ENCODE peak calls at places on chromosomes 13 and 19, in five cellular contexts. One of them, this sample, is unnamed.

GRCh38 chr19:45179063-45179847 is 671 bp downstream of the BLOC1S3 start:
- DNase-seq in HepG2: no peak
- DNase-seq in HEK293T: peak
- DNase-seq in H1: no peak
- DNase-seq in NT2/D1: no peak
- DNase-seq in this sample: no peak

GRCh38 chr13:113949546-113949945 is 24.3 kb downstream of the C13orf46 start:
- DNase-seq in HEK293T: no peak
- DNase-seq in H1: no peak
- DNase-seq in NT2/D1: no peak
- DNase-seq in HepG2: no peak
- DNase-seq in this sample: no peak

GRCh38 chr19:54329476-54330165 is 9.3 kb downstream of the LILRA4 start:
- DNase-seq in HepG2: no peak
- DNase-seq in HEK293T: no peak
- DNase-seq in H1: no peak
- DNase-seq in NT2/D1: no peak
- DNase-seq in this sample: no peak

GRCh38 chr13:99949657-99950413 is 21.7 kb downstream of the ZIC5 start:
- DNase-seq in NT2/D1: no peak
- DNase-seq in H1: no peak
- DNase-seq in HEK293T: peak
- DNase-seq in HepG2: no peak
- DNase-seq in this sample: no peak

GRCh38 chr19:33080761-33081681 is at the start of gene GPATCH1:
- DNase-seq in HEK293T: peak
- DNase-seq in HepG2: peak
- DNase-seq in NT2/D1: peak
- DNase-seq in H1: peak
- DNase-seq in this sample: peak

GRCh38 chr13:50224534-50224933 is 209.3 kb downstream of the KCNRG start:
- DNase-seq in HEK293T: no peak
- DNase-seq in HepG2: no peak
- DNase-seq in H1: no peak
- DNase-seq in NT2/D1: no peak
- DNase-seq in this sample: no peak

GRCh38 chr13:46124967-46125933 is 20.4 kb upstream of the CPB2 start:
- DNase-seq in NT2/D1: no peak
- DNase-seq in HEK293T: no peak
- DNase-seq in HepG2: no peak
- DNase-seq in H1: no peak
- DNase-seq in this sample: no peak

GRCh38 chr13:44136693-44137268 is 236.8 kb upstream of the SERP2 start:
- DNase-seq in NT2/D1: no peak
- DNase-seq in HEK293T: no peak
- DNase-seq in HepG2: no peak
- DNase-seq in H1: no peak
- DNase-seq in this sample: no peak

GRCh38 chr19:19115954-19116353 is 22.3 kb downstream of the TMEM161A start:
- DNase-seq in HepG2: peak
- DNase-seq in NT2/D1: no peak
- DNase-seq in HEK293T: peak
- DNase-seq in H1: peak
- DNase-seq in this sample: no peak

GRCh38 chr13:42720116-42720857 is 61.1 kb upstream of the FAM216B start:
- DNase-seq in HepG2: peak
- DNase-seq in NT2/D1: no peak
- DNase-seq in HEK293T: peak
- DNase-seq in H1: no peak
- DNase-seq in this sample: peak

GRCh38 chr13:97275775-97276501 is 53.8 kb downstream of the MBNL2 start:
- DNase-seq in H1: no peak
- DNase-seq in NT2/D1: no peak
- DNase-seq in HEK293T: no peak
- DNase-seq in HepG2: no peak
- DNase-seq in this sample: no peak

GRCh38 chr13:87333599-87333998 is 337.6 kb upstream of the SLITRK5 start:
- DNase-seq in HEK293T: no peak
- DNase-seq in H1: no peak
- DNase-seq in NT2/D1: no peak
- DNase-seq in HepG2: no peak
- DNase-seq in this sample: no peak

GRCh38 chr19:7706188-7706530 is 4.2 kb upstream of the FCER2 start:
- DNase-seq in HepG2: no peak
- DNase-seq in NT2/D1: no peak
- DNase-seq in HEK293T: no peak
- DNase-seq in H1: no peak
- DNase-seq in this sample: no peak

GRCh38 chr19:21202865-21203494 is 61.1 kb downstream of the ZNF431 start:
- DNase-seq in H1: peak
- DNase-seq in HEK293T: peak
- DNase-seq in NT2/D1: peak
- DNase-seq in HepG2: no peak
- DNase-seq in this sample: peak

DNA sequence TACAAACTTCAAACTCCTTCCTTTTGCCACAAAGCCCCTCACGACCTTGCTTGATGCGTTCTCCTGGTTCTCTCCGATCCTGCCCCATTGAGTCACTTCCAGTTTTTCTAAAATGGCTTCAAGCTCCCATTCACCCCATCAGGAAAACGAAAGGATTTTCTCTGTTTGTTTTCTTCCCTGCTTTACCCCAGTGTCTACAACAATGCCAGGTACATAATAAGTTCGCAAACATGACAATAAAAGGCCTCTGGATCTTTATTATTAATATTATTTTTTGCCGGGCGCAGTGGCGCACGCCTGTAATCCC is 824 bp upstream of the SERTAD3 start:
- DNase-seq in HEK293T: no peak
- DNase-seq in HepG2: no peak
- DNase-seq in H1: no peak
- DNase-seq in NT2/D1: no peak
- DNase-seq in this sample: no peak
- TF ChIP-seq SUZ12 in HEK293T: no peak
- TF ChIP-seq SUZ12 in HepG2: no peak
- TF ChIP-seq SUZ12 in H1: no peak
- TF ChIP-seq SUZ12 in NT2/D1: no peak
- TF ChIP-seq SUZ12 in this sample: no peak

GRCh38 chr13:106415427-106415826 is 120.0 kb downstream of the EFNB2 start:
- DNase-seq in NT2/D1: no peak
- DNase-seq in H1: no peak
- DNase-seq in HepG2: no peak
- DNase-seq in HEK293T: no peak
- DNase-seq in this sample: no peak

GRCh38 chr13:106417467-106418110 is 117.9 kb downstream of the EFNB2 start:
- DNase-seq in HEK293T: no peak
- DNase-seq in HepG2: no peak
- DNase-seq in NT2/D1: no peak
- DNase-seq in H1: no peak
- DNase-seq in this sample: no peak

GRCh38 chr13:106415971-106416370 is 119.5 kb downstream of the EFNB2 start:
- DNase-seq in NT2/D1: no peak
- DNase-seq in H1: no peak
- DNase-seq in HEK293T: no peak
- DNase-seq in HepG2: no peak
- DNase-seq in this sample: no peak

GRCh38 chr13:106416645-106417044 is 118.8 kb downstream of the EFNB2 start:
- DNase-seq in HepG2: no peak
- DNase-seq in NT2/D1: no peak
- DNase-seq in HEK293T: no peak
- DNase-seq in H1: no peak
- DNase-seq in this sample: no peak

GRCh38 chr13:106418556-106418955 is 116.9 kb downstream of the EFNB2 start:
- DNase-seq in HepG2: no peak
- DNase-seq in HEK293T: no peak
- DNase-seq in NT2/D1: no peak
- DNase-seq in H1: no peak
- DNase-seq in this sample: no peak
- TF ChIP-seq SUZ12 in HepG2: no peak
- TF ChIP-seq SUZ12 in HEK293T: no peak
- TF ChIP-seq SUZ12 in NT2/D1: no peak
- TF ChIP-seq SUZ12 in H1: no peak
- TF ChIP-seq SUZ12 in this sample: no peak

DNA sequence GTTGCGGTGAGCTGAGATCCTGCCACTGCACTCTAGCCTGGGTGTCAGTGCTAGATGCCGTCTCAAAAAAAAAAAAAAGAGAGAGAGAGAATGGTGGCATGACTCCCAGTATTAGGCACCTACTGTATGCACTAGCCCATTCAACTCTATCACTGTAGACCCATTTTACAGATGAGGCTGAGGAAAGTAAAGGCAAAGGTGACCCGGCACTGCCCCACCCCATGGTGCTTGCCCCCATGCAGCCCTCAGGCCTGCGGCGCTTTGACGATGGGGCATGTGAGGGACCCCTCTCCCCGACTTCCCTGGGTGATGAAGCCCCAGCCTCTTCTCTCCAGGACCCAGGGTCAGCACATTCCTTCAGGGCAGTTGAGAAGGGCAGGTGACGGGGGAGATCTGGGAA is 7.3 kb downstream of the NPAS1 start:
- DNase-seq in HepG2: no peak
- DNase-seq in HEK293T: no peak
- DNase-seq in NT2/D1: no peak
- DNase-seq in H1: no peak
- DNase-seq in this sample: no peak
- TF ChIP-seq SUZ12 in HepG2: no peak
- TF ChIP-seq SUZ12 in HEK293T: no peak
- TF ChIP-seq SUZ12 in NT2/D1: no peak
- TF ChIP-seq SUZ12 in H1: no peak
- TF ChIP-seq SUZ12 in this sample: no peak

GRCh38 chr13:108176685-108177274 is 38.6 kb downstream of the LIG4 start:
- DNase-seq in H1: peak
- DNase-seq in NT2/D1: peak
- DNase-seq in HepG2: peak
- DNase-seq in HEK293T: peak
- DNase-seq in this sample: no peak
- TF ChIP-seq SUZ12 in H1: no peak
- TF ChIP-seq SUZ12 in NT2/D1: no peak
- TF ChIP-seq SUZ12 in HepG2: no peak
- TF ChIP-seq SUZ12 in HEK293T: no peak
- TF ChIP-seq SUZ12 in this sample: no peak

GRCh38 chr13:25192936-25193335 is 20.8 kb upstream of the AMER2 start:
- DNase-seq in H1: no peak
- DNase-seq in HepG2: no peak
- DNase-seq in NT2/D1: no peak
- DNase-seq in HEK293T: no peak
- DNase-seq in this sample: no peak
- TF ChIP-seq SUZ12 in H1: no peak
- TF ChIP-seq SUZ12 in HepG2: no peak
- TF ChIP-seq SUZ12 in NT2/D1: no peak
- TF ChIP-seq SUZ12 in HEK293T: no peak
- TF ChIP-seq SUZ12 in this sample: no peak

GRCh38 chr13:33937373-33938087 is 119.6 kb downstream of the RFC3 start:
- DNase-seq in HepG2: peak
- DNase-seq in NT2/D1: peak
- DNase-seq in H1: no peak
- DNase-seq in HEK293T: no peak
- DNase-seq in this sample: no peak
- TF ChIP-seq SUZ12 in HepG2: no peak
- TF ChIP-seq SUZ12 in NT2/D1: no peak
- TF ChIP-seq SUZ12 in H1: no peak
- TF ChIP-seq SUZ12 in HEK293T: no peak
- TF ChIP-seq SUZ12 in this sample: no peak

DNA sequence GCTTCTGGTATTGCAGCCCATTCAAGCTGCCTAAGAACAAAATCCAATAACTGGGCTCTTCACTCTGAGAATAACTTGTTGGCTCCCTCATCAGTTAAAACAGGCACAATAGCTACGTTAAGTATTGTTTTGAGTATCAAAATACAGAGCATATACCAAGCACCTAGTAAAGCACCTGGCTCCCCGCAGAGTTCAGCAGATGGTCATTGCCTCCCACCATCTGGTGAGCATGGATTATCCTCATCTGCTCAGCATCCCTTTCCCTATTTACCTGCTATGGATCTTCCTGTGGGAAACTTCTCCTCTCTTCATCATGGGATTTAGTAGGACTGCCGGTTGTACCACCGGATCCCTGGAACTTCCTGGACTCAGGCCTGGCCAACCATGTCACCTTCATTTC is 199.2 kb upstream of the MAB21L1 start:
- DNase-seq in NT2/D1: no peak
- DNase-seq in HepG2: no peak
- DNase-seq in H1: no peak
- DNase-seq in HEK293T: no peak
- DNase-seq in this sample: no peak
- TF ChIP-seq SUZ12 in NT2/D1: no peak
- TF ChIP-seq SUZ12 in HepG2: no peak
- TF ChIP-seq SUZ12 in H1: no peak
- TF ChIP-seq SUZ12 in HEK293T: no peak
- TF ChIP-seq SUZ12 in this sample: no peak